ENCODE peak calls at places on chromosome 12, in seven cellular contexts. K is AG10803, E is heart left ventricle, Y is HFF-Myc, Z is colonic mucosa, V is endothelial cell of umbilical vein, R is cardiac fibroblast. L is an unnamed sample.

GRCh38 chr12:88946377-88946997 is 366.2 kb upstream of the KITLG start:
- DNase-seq in K (peak), E (peak), Y (no peak), Z (no peak), V (peak), R (peak), L (peak)

GRCh38 chr12:111428728-111429175 is 23.0 kb downstream of the SH2B3 start:
- DNase-seq in K (no peak), E (peak), Y (no peak), Z (peak), V (peak), R (no peak), L (no peak)

GRCh38 chr12:125573293-125573692 is 508.1 kb downstream of the AACS start:
- DNase-seq in K (no peak), E (no peak), Y (no peak), Z (no peak), V (no peak), R (no peak), L (peak)

GRCh38 chr12:68565391-68565903 is 45.3 kb upstream of the RAP1B start:
- DNase-seq in K (peak), E (no peak), Y (peak), Z (no peak), V (peak), R (peak), L (peak)

GRCh38 chr12:116736962-116737773 is 701 bp downstream of the SPRING1 start:
- DNase-seq in K (no peak), E (no peak), Y (no peak), Z (peak), V (no peak), R (no peak), L (no peak)

GRCh38 chr12:56084958-56085543 is 5.1 kb downstream of the ERBB3 start:
- DNase-seq in K (no peak), E (no peak), Y (no peak), Z (peak), V (peak), R (no peak), L (peak)

GRCh38 chr12:132516064-132517012 is 26.4 kb downstream of the FBRSL1 start:
- DNase-seq in K (no peak), E (no peak), Y (no peak), Z (no peak), V (no peak), R (no peak), L (no peak)

GRCh38 chr12:80670214-80670613 is 37.2 kb upstream of the MYF6 start:
- DNase-seq in K (no peak), E (no peak), Y (no peak), Z (no peak), V (no peak), R (no peak), L (no peak)

GRCh38 chr12:124698998-124699305 is 131.5 kb upstream of the NCOR2 start:
- DNase-seq in K (no peak), E (no peak), Y (no peak), Z (no peak), V (no peak), R (no peak), L (no peak)

GRCh38 chr12:48424644-48425043 is 47.7 kb upstream of the ANP32D start:
- DNase-seq in K (no peak), E (no peak), Y (no peak), Z (no peak), V (peak), R (no peak), L (no peak)

GRCh38 chr12:113222730-113223531 is 1.7 kb downstream of the TPCN1 start:
- DNase-seq in K (peak), E (peak), Y (peak), Z (peak), V (peak), R (peak), L (peak)

GRCh38 chr12:4274396-4274959 is 916 bp downstream of the CCND2 start:
- DNase-seq in K (no peak), E (no peak), Y (no peak), Z (peak), V (no peak), R (peak), L (no peak)

GRCh38 chr12:126369487-126370463 is 1304.5 kb downstream of the AACS start:
- DNase-seq in K (peak), E (no peak), Y (no peak), Z (no peak), V (no peak), R (peak), L (peak)

GRCh38 chr12:67137256-67137655 is 131.9 kb upstream of the CAND1 start:
- DNase-seq in K (no peak), E (no peak), Y (no peak), Z (no peak), V (no peak), R (no peak), L (no peak)

GRCh38 chr12:110068654-110069053 is 20.3 kb upstream of the C12orf76 start:
- DNase-seq in K (no peak), E (no peak), Y (no peak), Z (no peak), V (no peak), R (no peak), L (no peak)

GRCh38 chr12:84913151-84913550 is 552 bp upstream of the SLC6A15 start:
- DNase-seq in K (no peak), E (no peak), Y (no peak), Z (no peak), V (no peak), R (peak), L (peak)

GRCh38 chr12:10364839-10365681 is 24.8 kb downstream of the KLRK1 start:
- DNase-seq in K (peak), E (peak), Y (peak), Z (peak), V (peak), R (peak), L (peak)

GRCh38 chr12:40632933-40633332 is 59.3 kb upstream of the CNTN1 start:
- DNase-seq in K (no peak), E (no peak), Y (no peak), Z (no peak), V (no peak), R (no peak), L (peak)

GRCh38 chr12:40141996-40142395 is 36.1 kb upstream of the SLC2A13 start:
- DNase-seq in K (no peak), E (no peak), Y (no peak), Z (no peak), V (no peak), R (peak), L (peak)

GRCh38 chr12:31859232-31859977 is 99.8 kb upstream of the RESF1 start:
- DNase-seq in K (no peak), E (no peak), Y (no peak), Z (no peak), V (no peak), R (no peak), L (no peak)

GRCh38 chr12:6967548-6968100 is 2.8 kb downstream of the PHB2 start:
- DNase-seq in K (no peak), E (no peak), Y (no peak), Z (no peak), V (no peak), R (no peak), L (no peak)

GRCh38 chr12:130747867-130748740 is 32.0 kb upstream of the RIMBP2 start:
- DNase-seq in K (peak), E (peak), Y (peak), Z (peak), V (peak), R (peak), L (peak)

GRCh38 chr12:99146185-99146584 is 501.1 kb downstream of the APAF1 start:
- DNase-seq in K (no peak), E (no peak), Y (no peak), Z (no peak), V (no peak), R (no peak), L (no peak)

GRCh38 chr12:56900583-56900982 is 33.6 kb downstream of the SDR9C7 start:
- DNase-seq in K (no peak), E (no peak), Y (peak), Z (no peak), V (peak), R (peak), L (no peak)

GRCh38 chr12:16349132-16349463 is 1.7 kb downstream of the MGST1 start:
- DNase-seq in K (peak), E (peak), Y (peak), Z (peak), V (peak), R (peak), L (peak)

GRCh38 chr12:100460702-100461101 is 13.0 kb upstream of the NR1H4 start:
- DNase-seq in K (no peak), E (no peak), Y (no peak), Z (no peak), V (no peak), R (no peak), L (no peak)

GRCh38 chr12:55724226-55724939 is 4.2 kb downstream of the RDH5 start:
- DNase-seq in K (peak), E (no peak), Y (no peak), Z (peak), V (peak), R (peak), L (peak)

GRCh38 chr12:6917491-6918231 is 3.3 kb downstream of the ENO2 start:
- DNase-seq in K (no peak), E (no peak), Y (no peak), Z (no peak), V (no peak), R (peak), L (no peak)

GRCh38 chr12:43737646-43738045 is 20.9 kb downstream of the PUS7L start:
- DNase-seq in K (peak), E (no peak), Y (peak), Z (no peak), V (no peak), R (peak), L (peak)

GRCh38 chr12:49698619-49699545 is 8.3 kb downstream of the FMNL3 start:
- DNase-seq in K (peak), E (peak), Y (no peak), Z (no peak), V (peak), R (peak), L (peak)

GRCh38 chr12:123363385-123363742 is 1.3 kb downstream of the SBNO1 start:
- DNase-seq in K (peak), E (no peak), Y (no peak), Z (no peak), V (no peak), R (no peak), L (peak)

GRCh38 chr12:120261951-120262851 is 3.3 kb downstream of the PXN start:
- DNase-seq in K (no peak), E (no peak), Y (no peak), Z (peak), V (peak), R (no peak), L (peak)

GRCh38 chr12:107612508-107612907 is 73.1 kb upstream of the PWP1 start:
- DNase-seq in K (no peak), E (no peak), Y (no peak), Z (no peak), V (no peak), R (no peak), L (peak)

GRCh38 chr12:107607464-107608392 is 77.9 kb upstream of the PWP1 start:
- DNase-seq in K (peak), E (peak), Y (peak), Z (peak), V (peak), R (peak), L (peak)

GRCh38 chr12:107605293-107605692 is 80.3 kb upstream of the PWP1 start:
- DNase-seq in K (no peak), E (no peak), Y (no peak), Z (no peak), V (no peak), R (no peak), L (no peak)

GRCh38 chr12:107610030-107610859 is 75.4 kb upstream of the PWP1 start:
- DNase-seq in K (peak), E (no peak), Y (no peak), Z (no peak), V (peak), R (peak), L (peak)
- TF ChIP-seq CTCF in K (peak), E (peak), Y (peak), Z (peak), V (peak), R (peak), L (peak)

GRCh38 chr12:9115731-9116689 is at the start of gene A2M:
- DNase-seq in K (peak), E (peak), Y (no peak), Z (no peak), V (peak), R (no peak), L (peak)
- H3K4me3 ChIP-seq in K (no peak), E (peak), Y (no peak), Z (peak), V (no peak), R (no peak), L (peak)

GRCh38 chr12:64236549-64236948 is 14.5 kb upstream of the KICS2 start:
- DNase-seq in K (peak), E (no peak), Y (no peak), Z (no peak), V (peak), R (peak), L (peak)
- TF ChIP-seq CTCF in K (peak), E (no peak), Y (no peak), Z (no peak), V (no peak), R (peak), L (peak)

GRCh38 chr12:104643921-104644669 is 187.3 kb downstream of the CHST11 start:
- DNase-seq in K (no peak), E (peak), Y (no peak), Z (no peak), V (peak), R (no peak), L (no peak)
- H3K4me3 ChIP-seq in K (no peak), E (peak), Y (no peak), Z (no peak), V (no peak), R (no peak), L (no peak)

GRCh38 chr12:12999276-12999958 is 648 bp downstream of the HEBP1 start:
- DNase-seq in K (peak), E (no peak), Y (no peak), Z (peak), V (no peak), R (peak), L (peak)

GRCh38 chr12:12996235-12996634 is 3.8 kb downstream of the HEBP1 start:
- DNase-seq in K (no peak), E (no peak), Y (no peak), Z (no peak), V (no peak), R (no peak), L (no peak)

GRCh38 chr12:12997734-12998133 is 2.3 kb downstream of the HEBP1 start:
- DNase-seq in K (no peak), E (no peak), Y (no peak), Z (no peak), V (no peak), R (no peak), L (no peak)

GRCh38 chr12:12999959-13000615 is at the start of gene HEBP1:
- DNase-seq in K (peak), E (peak), Y (peak), Z (peak), V (peak), R (peak), L (peak)

GRCh38 chr12:12998248-12998647 is 1.8 kb downstream of the HEBP1 start:
- DNase-seq in K (no peak), E (no peak), Y (no peak), Z (no peak), V (no peak), R (no peak), L (no peak)
- TF ChIP-seq CTCF in K (no peak), E (no peak), Y (no peak), Z (no peak), V (no peak), R (no peak), L (no peak)